ENCODE peak calls at places on chromosomes 4 and X, in ten cellular contexts. R is CD4-positive, alpha-beta T cell; Y is effector memory CD4-positive, alpha-beta T cell; P is activated gamma-delta T cell treated with anti-CD3 and anti-CD28 coated beads, Interleukin-2, amount 50 U/mL, for 16 hours; J is COR-L47; Z is ecto neural progenitor cell; L is HEK293T; G is hippocampal formation; O is activated CD4-positive, alpha-beta T cell treated with anti-CD3 and anti-CD28 coated beads for 1 hour; E is M059J. K is an unnamed sample.

GRCh38 chr4:111037591-111037990 is 414.7 kb upstream of the PITX2 start:
- DNase-seq in R (no peak), Y (no peak), P (no peak), J (peak), Z (no peak), L (no peak), G (no peak), O (no peak), E (no peak), K (no peak)

GRCh38 chr4:103008875-103009729 is 10.4 kb downstream of the SLC9B1 start:
- DNase-seq in R (no peak), Y (no peak), P (no peak), J (peak), Z (no peak), L (peak), G (no peak), O (no peak), E (peak), K (no peak)

GRCh38 chrX:20029728-20030127 is 38.9 kb upstream of the BCLAF3 start:
- DNase-seq in R (no peak), Y (no peak), P (no peak), J (no peak), Z (no peak), L (no peak), G (no peak), O (no peak), E (no peak), K (no peak)

GRCh38 chrX:18099745-18100144 is 120.9 kb downstream of the BEND2 start:
- DNase-seq in R (no peak), Y (no peak), P (no peak), J (no peak), Z (no peak), L (no peak), G (no peak), O (no peak), E (no peak), K (no peak)

GRCh38 chr4:83618431-83618830 is 82.5 kb downstream of the GPAT3 start:
- DNase-seq in R (no peak), Y (no peak), P (no peak), J (no peak), Z (no peak), L (no peak), G (no peak), O (no peak), E (peak), K (no peak)

GRCh38 chr4:47744843-47745382 is 93.0 kb downstream of the CORIN start:
- DNase-seq in R (no peak), Y (no peak), P (no peak), J (no peak), Z (no peak), L (no peak), G (no peak), O (no peak), E (no peak), K (no peak)

GRCh38 chr4:67727124-67727850 is 26.3 kb upstream of the UBA6 start:
- DNase-seq in R (no peak), Y (no peak), P (no peak), J (no peak), Z (no peak), L (no peak), G (no peak), O (no peak), E (peak), K (no peak)

GRCh38 chrX:47484885-47485284 is 1.9 kb upstream of the ZNF41 start:
- DNase-seq in R (no peak), Y (no peak), P (no peak), J (no peak), Z (no peak), L (no peak), G (no peak), O (no peak), E (no peak), K (no peak)

GRCh38 chr4:52552778-52553177 is 106.3 kb downstream of the USP46 start:
- DNase-seq in R (no peak), Y (no peak), P (no peak), J (no peak), Z (no peak), L (peak), G (no peak), O (no peak), E (no peak), K (no peak)

GRCh38 chrX:23720117-23720677 is 22.9 kb downstream of the ACOT9 start:
- DNase-seq in R (no peak), Y (no peak), P (no peak), J (no peak), Z (no peak), L (no peak), G (no peak), O (no peak), E (no peak), K (no peak)

GRCh38 chrX:71652405-71652804 is 14.9 kb upstream of the LOC101059915 start:
- DNase-seq in R (peak), Y (peak), P (peak), J (peak), Z (no peak), L (peak), G (peak), O (no peak), E (peak), K (peak)

GRCh38 chr4:124745988-124746801 is 33.7 kb upstream of the ANKRD50 start:
- DNase-seq in R (no peak), Y (no peak), P (no peak), J (no peak), Z (no peak), L (no peak), G (no peak), O (no peak), E (no peak), K (no peak)

GRCh38 chr4:173243321-173243720 is 74.7 kb downstream of the GALNT7 start:
- DNase-seq in R (no peak), Y (no peak), P (no peak), J (no peak), Z (no peak), L (no peak), G (no peak), O (no peak), E (peak), K (no peak)

GRCh38 chr4:53653484-53654053 is 62.3 kb upstream of the LNX1 start:
- DNase-seq in R (no peak), Y (no peak), P (no peak), J (peak), Z (no peak), L (no peak), G (no peak), O (no peak), E (peak), K (no peak)

GRCh38 chr4:182929296-182929695 is 12.1 kb upstream of the DCTD start:
- DNase-seq in R (no peak), Y (no peak), P (no peak), J (no peak), Z (no peak), L (no peak), G (no peak), O (no peak), E (peak), K (no peak)

GRCh38 chr4:184644553-184645307 is 4.5 kb downstream of the CASP3 start:
- DNase-seq in R (no peak), Y (no peak), P (no peak), J (no peak), Z (no peak), L (no peak), G (no peak), O (no peak), E (peak), K (no peak)

GRCh38 chr4:116005037-116005805 is 891.8 kb upstream of the NDST4 start:
- DNase-seq in R (no peak), Y (no peak), P (no peak), J (no peak), Z (no peak), L (no peak), G (no peak), O (no peak), E (no peak), K (no peak)

GRCh38 chr4:186039697-186040096 is 29.3 kb upstream of the TLR3 start:
- DNase-seq in R (no peak), Y (no peak), P (no peak), J (no peak), Z (no peak), L (no peak), G (no peak), O (no peak), E (no peak), K (no peak)

GRCh38 chrX:26922278-26922677 is 540.9 kb downstream of the PPP4R3C start:
- DNase-seq in R (no peak), Y (no peak), P (no peak), J (no peak), Z (no peak), L (no peak), G (no peak), O (no peak), E (peak), K (no peak)

GRCh38 chr4:122854444-122854843 is 27.8 kb downstream of the FGF2 start:
- DNase-seq in R (no peak), Y (no peak), P (no peak), J (no peak), Z (no peak), L (no peak), G (no peak), O (no peak), E (no peak), K (no peak)

GRCh38 chr4:32775049-32775448 is 2054.9 kb downstream of the PCDH7 start:
- DNase-seq in R (no peak), Y (no peak), P (no peak), J (peak), Z (no peak), L (peak), G (no peak), O (no peak), E (peak), K (no peak)

GRCh38 chr4:102572452-102572851 is 71.3 kb downstream of the NFKB1 start:
- DNase-seq in R (no peak), Y (no peak), P (no peak), J (no peak), Z (no peak), L (no peak), G (no peak), O (no peak), E (no peak), K (no peak)

GRCh38 chr4:75848891-75849290 is 53.4 kb downstream of the PPEF2 start:
- DNase-seq in R (no peak), Y (no peak), P (no peak), J (no peak), Z (no peak), L (no peak), G (no peak), O (no peak), E (peak), K (no peak)

GRCh38 chr4:158824425-158825274 is 55.8 kb downstream of the FNIP2 start:
- DNase-seq in R (no peak), Y (no peak), P (no peak), J (no peak), Z (no peak), L (peak), G (no peak), O (no peak), E (peak), K (no peak)

K was measured in T-helper 2 cell.